ENCODE peak calls at places on chromosome 22, in six cellular contexts. N is T-helper 9 cell, X is lung microvascular endothelial cell, S is fibroblast of villous mesenchyme, R is ACHN, G is HFFc6. V is an unnamed sample.

GRCh38 chr22:45948081-45948648 is 28.8 kb downstream of the WNT7B start:
- DNase-seq in N (no peak), X (no peak), S (no peak), R (no peak), G (no peak), V (no peak)

GRCh38 chr22:41929158-41929896 is 2.7 kb upstream of the TNFRSF13C start:
- DNase-seq in N (no peak), X (no peak), S (no peak), R (no peak), G (no peak), V (no peak)

GRCh38 chr22:40758390-40758789 is 60.8 kb downstream of the SLC25A17 start:
- DNase-seq in N (no peak), X (no peak), S (no peak), R (no peak), G (no peak), V (no peak)

GRCh38 chr22:21947040-21948014 is 5.3 kb downstream of the PPM1F start:
- DNase-seq in N (no peak), X (peak; percentile 52), S (peak; percentile 48), R (peak; percentile 37), G (peak; percentile 58), V (no peak)

GRCh38 chr22:35818897-35819296 is 101.2 kb downstream of the APOL5 start:
- DNase-seq in N (no peak), X (no peak), S (no peak), R (no peak), G (no peak), V (no peak)

GRCh38 chr22:50318698-50319411 is 8.0 kb downstream of the DENND6B start:
- DNase-seq in N (no peak), X (no peak), S (no peak), R (no peak), G (no peak), V (no peak)

GRCh38 chr22:39570226-39570625 is 327 bp upstream of the CACNA1I start:
- DNase-seq in N (no peak), X (no peak), S (no peak), R (no peak), G (no peak), V (no peak)

GRCh38 chr22:32623943-32624342 is 149.3 kb downstream of the FBXO7 start:
- DNase-seq in N (no peak), X (no peak), S (peak; percentile 96), R (no peak), G (peak; percentile 80), V (peak; percentile 85)

GRCh38 chr22:17578129-17578754 is 14.9 kb downstream of the SLC25A18 start:
- DNase-seq in N (no peak), X (peak; percentile 37), S (peak; percentile 37), R (no peak), G (peak; percentile 53), V (peak; percentile 83)

GRCh38 chr22:35454416-35455054 is 54.6 kb downstream of the MCM5 start:
- DNase-seq in N (no peak), X (peak; percentile 13), S (peak; percentile 7), R (no peak), G (no peak), V (no peak)

GRCh38 chr22:44424867-44425351 is 73.1 kb downstream of the RTL6 start:
- DNase-seq in N (no peak), X (no peak), S (no peak), R (no peak), G (no peak), V (no peak)

GRCh38 chr22:42214625-42215415 is 55.6 kb downstream of the TCF20 start:
- DNase-seq in N (no peak), X (no peak), S (no peak), R (no peak), G (no peak), V (no peak)

GRCh38 chr22:46105494-46106278 is 44.6 kb upstream of the PPARA start:
- DNase-seq in N (no peak), X (no peak), S (peak; percentile 97), R (peak; percentile 91), G (peak; percentile 70), V (peak; percentile 70)

GRCh38 chr22:45857519-45857918 is 119.4 kb downstream of the WNT7B start:
- DNase-seq in N (no peak), X (no peak), S (no peak), R (no peak), G (no peak), V (no peak)

GRCh38 chr22:22748297-22748743 is 103.9 kb downstream of the GGTLC2 start:
- DNase-seq in N (peak; percentile 14), X (peak; percentile 55), S (peak; percentile 56), R (peak; percentile 35), G (peak; percentile 43), V (peak; percentile 34)

GRCh38 chr22:30344447-30345200 is 12.1 kb downstream of the SF3A1 start:
- DNase-seq in N (no peak), X (no peak), S (no peak), R (no peak), G (no peak), V (no peak)

GRCh38 chr22:30219049-30219448 is 27.5 kb downstream of the LIF start:
- DNase-seq in N (no peak), X (no peak), S (no peak), R (no peak), G (no peak), V (no peak)

GRCh38 chr22:31945971-31946680 is 1.8 kb downstream of the YWHAH start:
- DNase-seq in N (no peak), X (no peak), S (peak; percentile 36), R (no peak), G (no peak), V (no peak)

GRCh38 chr22:40397436-40397835 is 27.0 kb downstream of the SGSM3 start:
- DNase-seq in N (no peak), X (peak; percentile 45), S (no peak), R (no peak), G (no peak), V (no peak)

GRCh38 chr22:37244922-37245722 is 1.1 kb upstream of the RAC2 start:
- DNase-seq in N (no peak), X (no peak), S (no peak), R (no peak), G (no peak), V (no peak)

GRCh38 chr22:24289138-24289537 is 18.5 kb downstream of the SPECC1L start:
- DNase-seq in N (no peak), X (peak; percentile 58), S (peak; percentile 78), R (peak; percentile 67), G (peak; percentile 84), V (no peak)